ENCODE peak calls at places on chromosomes 4 and X, in ten cellular contexts. One of them, this sample, is unnamed.

GRCh38 chr4:183806341-183806740 is 98.8 kb upstream of the STOX2 start:
- DNase-seq in cardiac muscle cell: no peak
- DNase-seq in CD8-positive, alpha-beta T cell: no peak
- DNase-seq in colonic mucosa: no peak
- DNase-seq in MM.1S: no peak
- DNase-seq in HCT116: no peak
- DNase-seq in sigmoid colon: no peak
- DNase-seq in stomach: no peak
- DNase-seq in tibial nerve: no peak
- DNase-seq in right atrium auricular region: no peak
- DNase-seq in this sample: no peak

GRCh38 chr4:25879991-25880641 is 17.3 kb upstream of the SEL1L3 start:
- DNase-seq in cardiac muscle cell: peak; percentile 84
- DNase-seq in CD8-positive, alpha-beta T cell: no peak
- DNase-seq in colonic mucosa: no peak
- DNase-seq in MM.1S: no peak
- DNase-seq in HCT116: no peak
- DNase-seq in sigmoid colon: no peak
- DNase-seq in stomach: no peak
- DNase-seq in tibial nerve: no peak
- DNase-seq in right atrium auricular region: no peak
- DNase-seq in this sample: no peak

GRCh38 chr4:8381814-8382581 is 58.5 kb downstream of the ACOX3 start:
- DNase-seq in cardiac muscle cell: no peak
- DNase-seq in CD8-positive, alpha-beta T cell: no peak
- DNase-seq in colonic mucosa: no peak
- DNase-seq in MM.1S: no peak
- DNase-seq in HCT116: no peak
- DNase-seq in sigmoid colon: no peak
- DNase-seq in stomach: no peak
- DNase-seq in tibial nerve: no peak
- DNase-seq in right atrium auricular region: no peak
- DNase-seq in this sample: no peak

GRCh38 chr4:188218392-188218791 is 79.2 kb downstream of the TRIML1 start:
- DNase-seq in cardiac muscle cell: no peak
- DNase-seq in CD8-positive, alpha-beta T cell: no peak
- DNase-seq in colonic mucosa: no peak
- DNase-seq in MM.1S: no peak
- DNase-seq in HCT116: no peak
- DNase-seq in sigmoid colon: no peak
- DNase-seq in stomach: no peak
- DNase-seq in tibial nerve: no peak
- DNase-seq in right atrium auricular region: no peak
- DNase-seq in this sample: no peak

GRCh38 chr4:81663368-81663767 is 191.7 kb upstream of the RASGEF1B start:
- DNase-seq in cardiac muscle cell: peak; percentile 55
- DNase-seq in CD8-positive, alpha-beta T cell: no peak
- DNase-seq in colonic mucosa: no peak
- DNase-seq in MM.1S: no peak
- DNase-seq in HCT116: no peak
- DNase-seq in sigmoid colon: no peak
- DNase-seq in stomach: no peak
- DNase-seq in tibial nerve: peak; percentile 61
- DNase-seq in right atrium auricular region: no peak
- DNase-seq in this sample: no peak

GRCh38 chrX:23764585-23764984 is 18.4 kb upstream of the SAT1 start:
- DNase-seq in cardiac muscle cell: no peak
- DNase-seq in CD8-positive, alpha-beta T cell: no peak
- DNase-seq in colonic mucosa: no peak
- DNase-seq in MM.1S: no peak
- DNase-seq in HCT116: no peak
- DNase-seq in sigmoid colon: no peak
- DNase-seq in stomach: no peak
- DNase-seq in tibial nerve: no peak
- DNase-seq in right atrium auricular region: no peak
- DNase-seq in this sample: no peak

GRCh38 chr4:41887821-41888699 is 47.2 kb upstream of the TMEM33 start:
- DNase-seq in cardiac muscle cell: peak; percentile 64
- DNase-seq in CD8-positive, alpha-beta T cell: peak; percentile 38
- DNase-seq in colonic mucosa: peak; percentile 35
- DNase-seq in MM.1S: peak; percentile 58
- DNase-seq in HCT116: peak; percentile 34
- DNase-seq in sigmoid colon: no peak
- DNase-seq in stomach: peak; percentile 52
- DNase-seq in tibial nerve: peak; percentile 60
- DNase-seq in right atrium auricular region: no peak
- DNase-seq in this sample: no peak

GRCh38 chr4:3436798-3437581 is 4.8 kb upstream of the HGFAC start:
- DNase-seq in cardiac muscle cell: peak; percentile 25
- DNase-seq in CD8-positive, alpha-beta T cell: no peak
- DNase-seq in colonic mucosa: peak; percentile 53
- DNase-seq in MM.1S: no peak
- DNase-seq in HCT116: peak; percentile 62
- DNase-seq in sigmoid colon: no peak
- DNase-seq in stomach: peak; percentile 75
- DNase-seq in tibial nerve: no peak
- DNase-seq in right atrium auricular region: no peak
- DNase-seq in this sample: peak; percentile 79

GRCh38 chr4:524196-524595 is 25.2 kb downstream of the PIGG start:
- DNase-seq in cardiac muscle cell: no peak
- DNase-seq in CD8-positive, alpha-beta T cell: no peak
- DNase-seq in colonic mucosa: no peak
- DNase-seq in MM.1S: no peak
- DNase-seq in HCT116: no peak
- DNase-seq in sigmoid colon: no peak
- DNase-seq in stomach: no peak
- DNase-seq in tibial nerve: no peak
- DNase-seq in right atrium auricular region: no peak
- DNase-seq in this sample: no peak

GRCh38 chr4:112170451-112170993 is 25.3 kb downstream of the FAM241A start:
- DNase-seq in cardiac muscle cell: peak; percentile 85
- DNase-seq in CD8-positive, alpha-beta T cell: no peak
- DNase-seq in colonic mucosa: no peak
- DNase-seq in MM.1S: no peak
- DNase-seq in HCT116: peak; percentile 94
- DNase-seq in sigmoid colon: no peak
- DNase-seq in stomach: no peak
- DNase-seq in tibial nerve: no peak
- DNase-seq in right atrium auricular region: no peak
- DNase-seq in this sample: no peak

GRCh38 chrX:148940411-148940996 is 440.1 kb downstream of the AFF2 start:
- DNase-seq in cardiac muscle cell: peak; percentile 67
- DNase-seq in CD8-positive, alpha-beta T cell: no peak
- DNase-seq in colonic mucosa: no peak
- DNase-seq in MM.1S: no peak
- DNase-seq in HCT116: no peak
- DNase-seq in sigmoid colon: no peak
- DNase-seq in stomach: no peak
- DNase-seq in tibial nerve: no peak
- DNase-seq in right atrium auricular region: no peak
- DNase-seq in this sample: no peak

GRCh38 chr4:56048621-56049427 is 100.1 kb downstream of the CEP135 start:
- DNase-seq in cardiac muscle cell: peak; percentile 77
- DNase-seq in CD8-positive, alpha-beta T cell: no peak
- DNase-seq in colonic mucosa: peak; percentile 73
- DNase-seq in MM.1S: peak; percentile 71
- DNase-seq in HCT116: peak; percentile 29
- DNase-seq in sigmoid colon: peak; percentile 65
- DNase-seq in stomach: peak; percentile 40
- DNase-seq in tibial nerve: no peak
- DNase-seq in right atrium auricular region: no peak
- DNase-seq in this sample: peak; percentile 71

DNA sequence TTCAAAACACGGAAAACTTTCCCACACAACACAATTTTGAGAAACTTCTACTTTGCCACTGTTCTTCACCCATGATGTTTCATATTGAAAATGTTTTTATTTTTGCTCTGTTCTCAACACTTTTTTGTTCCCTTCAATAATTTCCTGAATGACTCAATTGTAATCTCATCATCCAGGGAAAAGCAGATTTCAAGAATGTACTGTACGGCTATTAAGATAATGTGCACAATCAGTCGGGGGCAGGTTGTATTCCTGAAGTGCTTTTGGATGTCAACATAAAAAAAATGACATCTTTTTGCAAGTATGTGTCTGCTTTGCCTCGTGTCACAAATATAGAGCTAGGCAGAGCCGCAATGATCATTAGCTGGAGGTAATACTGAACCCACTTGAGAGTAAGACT is 9.7 kb downstream of the SMPX start:
- DNase-seq in cardiac muscle cell: no peak
- DNase-seq in CD8-positive, alpha-beta T cell: no peak
- DNase-seq in colonic mucosa: no peak
- DNase-seq in MM.1S: no peak
- DNase-seq in HCT116: no peak
- DNase-seq in sigmoid colon: no peak
- DNase-seq in stomach: no peak
- DNase-seq in tibial nerve: no peak
- DNase-seq in right atrium auricular region: no peak
- DNase-seq in this sample: no peak
- TF ChIP-seq CTCF in cardiac muscle cell: no peak
- TF ChIP-seq CTCF in CD8-positive, alpha-beta T cell: no peak
- TF ChIP-seq CTCF in colonic mucosa: no peak
- TF ChIP-seq CTCF in MM.1S: no peak
- TF ChIP-seq CTCF in HCT116: no peak
- TF ChIP-seq CTCF in sigmoid colon: no peak
- TF ChIP-seq CTCF in stomach: no peak
- TF ChIP-seq CTCF in tibial nerve: no peak
- TF ChIP-seq CTCF in right atrium auricular region: no peak
- TF ChIP-seq CTCF in this sample: no peak

DNA sequence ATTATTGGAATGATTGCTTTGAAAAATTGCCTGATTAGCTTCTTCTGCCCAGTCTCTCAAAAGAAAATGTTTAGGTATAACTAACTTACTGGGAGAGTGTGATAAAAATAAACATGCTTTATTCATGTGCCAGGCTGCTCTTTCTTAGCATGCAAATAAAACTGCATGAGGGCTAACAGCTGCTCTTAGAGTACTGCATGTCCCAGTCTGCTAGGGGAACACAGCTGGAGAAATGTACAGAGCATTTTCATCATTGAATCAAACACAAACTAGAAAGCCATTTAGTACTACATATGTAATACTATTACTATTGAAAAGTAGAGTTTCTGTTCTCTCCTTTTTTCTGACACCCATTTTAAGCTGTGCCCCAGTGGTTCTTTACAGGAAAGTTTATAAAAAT is 726.0 kb downstream of the GRID2 start:
- DNase-seq in cardiac muscle cell: peak; percentile 3
- DNase-seq in CD8-positive, alpha-beta T cell: no peak
- DNase-seq in colonic mucosa: no peak
- DNase-seq in MM.1S: no peak
- DNase-seq in HCT116: no peak
- DNase-seq in sigmoid colon: no peak
- DNase-seq in stomach: no peak
- DNase-seq in tibial nerve: no peak
- DNase-seq in right atrium auricular region: no peak
- DNase-seq in this sample: no peak
- H3K4me1 ChIP-seq in cardiac muscle cell: no peaks in the 10 kb centered on the region
- H3K4me1 ChIP-seq in CD8-positive, alpha-beta T cell: no peaks in the 10 kb centered on the region
- H3K4me1 ChIP-seq in colonic mucosa: no peaks in the 10 kb centered on the region
- H3K4me1 ChIP-seq in MM.1S: no peaks in the 10 kb centered on the region
- H3K4me1 ChIP-seq in HCT116: no peaks in the 10 kb centered on the region
- H3K4me1 ChIP-seq in sigmoid colon: no peaks in the 10 kb centered on the region
- H3K4me1 ChIP-seq in stomach: no peaks in the 10 kb centered on the region
- H3K4me1 ChIP-seq in tibial nerve: no peaks in the 10 kb centered on the region
- H3K4me1 ChIP-seq in right atrium auricular region: no peaks in the 10 kb centered on the region
- H3K4me1 ChIP-seq in this sample: no peaks in the 10 kb centered on the region

GRCh38 chr4:15402146-15402545 is 25.7 kb upstream of the C1QTNF7 start:
- DNase-seq in cardiac muscle cell: peak; percentile 60
- DNase-seq in CD8-positive, alpha-beta T cell: no peak
- DNase-seq in colonic mucosa: no peak
- DNase-seq in MM.1S: no peak
- DNase-seq in HCT116: no peak
- DNase-seq in sigmoid colon: no peak
- DNase-seq in stomach: no peak
- DNase-seq in tibial nerve: no peak
- DNase-seq in right atrium auricular region: no peak
- DNase-seq in this sample: no peak
- H3K4me3 ChIP-seq in cardiac muscle cell: no peak overlapping the region
- H3K4me3 ChIP-seq in CD8-positive, alpha-beta T cell: no peak overlapping the region
- H3K4me3 ChIP-seq in colonic mucosa: no peak overlapping the region
- H3K4me3 ChIP-seq in MM.1S: no peak overlapping the region
- H3K4me3 ChIP-seq in HCT116: no peak overlapping the region
- H3K4me3 ChIP-seq in sigmoid colon: no peak overlapping the region
- H3K4me3 ChIP-seq in stomach: no peak overlapping the region
- H3K4me3 ChIP-seq in tibial nerve: no peak overlapping the region
- H3K4me3 ChIP-seq in right atrium auricular region: no peak overlapping the region
- H3K4me3 ChIP-seq in this sample: no peak overlapping the region

GRCh38 chrX:8044861-8045434 is 117.7 kb upstream of the PNPLA4 start:
- DNase-seq in cardiac muscle cell: peak; percentile 74
- DNase-seq in CD8-positive, alpha-beta T cell: no peak
- DNase-seq in colonic mucosa: no peak
- DNase-seq in MM.1S: no peak
- DNase-seq in HCT116: no peak
- DNase-seq in sigmoid colon: no peak
- DNase-seq in stomach: peak; percentile 37
- DNase-seq in tibial nerve: no peak
- DNase-seq in right atrium auricular region: no peak
- DNase-seq in this sample: no peak

GRCh38 chrX:8043546-8043945 is 116.3 kb upstream of the PNPLA4 start:
- DNase-seq in cardiac muscle cell: no peak
- DNase-seq in CD8-positive, alpha-beta T cell: no peak
- DNase-seq in colonic mucosa: no peak
- DNase-seq in MM.1S: no peak
- DNase-seq in HCT116: no peak
- DNase-seq in sigmoid colon: no peak
- DNase-seq in stomach: no peak
- DNase-seq in tibial nerve: no peak
- DNase-seq in right atrium auricular region: no peak
- DNase-seq in this sample: no peak

GRCh38 chrX:8043121-8043520 is 115.9 kb upstream of the PNPLA4 start:
- DNase-seq in cardiac muscle cell: no peak
- DNase-seq in CD8-positive, alpha-beta T cell: no peak
- DNase-seq in colonic mucosa: no peak
- DNase-seq in MM.1S: no peak
- DNase-seq in HCT116: no peak
- DNase-seq in sigmoid colon: no peak
- DNase-seq in stomach: no peak
- DNase-seq in tibial nerve: no peak
- DNase-seq in right atrium auricular region: no peak
- DNase-seq in this sample: no peak

GRCh38 chrX:8037593-8038348 is 110.6 kb upstream of the PNPLA4 start:
- DNase-seq in cardiac muscle cell: peak; percentile 25
- DNase-seq in CD8-positive, alpha-beta T cell: no peak
- DNase-seq in colonic mucosa: no peak
- DNase-seq in MM.1S: peak; percentile 70
- DNase-seq in HCT116: no peak
- DNase-seq in sigmoid colon: no peak
- DNase-seq in stomach: no peak
- DNase-seq in tibial nerve: no peak
- DNase-seq in right atrium auricular region: no peak
- DNase-seq in this sample: no peak

DNA sequence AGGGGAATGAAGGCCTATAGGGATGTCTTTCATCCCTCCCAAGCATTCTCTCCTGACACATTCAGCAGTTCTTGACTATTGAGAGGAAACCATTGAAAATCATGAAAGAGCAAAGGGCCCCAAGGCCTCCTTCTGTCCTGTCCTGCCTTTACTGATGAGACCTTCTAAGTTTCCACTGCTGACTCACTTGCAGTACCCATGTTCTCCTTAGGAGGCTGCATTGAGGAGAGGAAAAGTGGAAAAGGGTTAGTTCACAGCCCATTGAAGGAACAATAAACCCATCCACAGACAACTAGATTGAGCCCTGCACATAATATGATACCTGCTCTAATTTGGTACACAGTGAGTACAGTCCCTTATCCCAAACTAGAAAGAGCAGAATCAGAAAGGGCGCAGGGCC is 115.1 kb upstream of the PNPLA4 start:
- DNase-seq in cardiac muscle cell: no peak
- DNase-seq in CD8-positive, alpha-beta T cell: no peak
- DNase-seq in colonic mucosa: no peak
- DNase-seq in MM.1S: no peak
- DNase-seq in HCT116: no peak
- DNase-seq in sigmoid colon: no peak
- DNase-seq in stomach: no peak
- DNase-seq in tibial nerve: no peak
- DNase-seq in right atrium auricular region: no peak
- DNase-seq in this sample: no peak
- TF ChIP-seq CTCF in cardiac muscle cell: no peak
- TF ChIP-seq CTCF in CD8-positive, alpha-beta T cell: no peak
- TF ChIP-seq CTCF in colonic mucosa: no peak
- TF ChIP-seq CTCF in MM.1S: no peak
- TF ChIP-seq CTCF in HCT116: no peak
- TF ChIP-seq CTCF in sigmoid colon: no peak
- TF ChIP-seq CTCF in stomach: no peak
- TF ChIP-seq CTCF in tibial nerve: no peak
- TF ChIP-seq CTCF in right atrium auricular region: no peak
- TF ChIP-seq CTCF in this sample: no peak